ENCODE peak calls at places on chromosome 6, in nine cellular contexts. T is NCI-H524, A is AG08395, Y is WERI-Rb-1, O is HCT116, K is fibroblast of pulmonary artery, C is ovary, S is left colon, N is left cardiac atrium. R is an unnamed sample.

GRCh38 chr6:35539223-35539622 is 26.5 kb upstream of the TULP1 start:
- DNase-seq in Y (no peak), T (no peak), A (no peak), N (no peak), K (no peak), O (no peak), S (no peak), C (no peak), R (no peak)

GRCh38 chr6:169406794-169407193 is 153.1 kb upstream of the THBS2 start:
- DNase-seq in O (no peak), A (peak), Y (no peak), S (no peak), C (no peak), T (no peak), N (no peak), K (no peak), R (no peak)

GRCh38 chr6:29955783-29956182 is 13.5 kb downstream of the HLA-A start:
- DNase-seq in A (no peak), C (no peak), S (no peak), K (no peak), Y (no peak), T (no peak), O (no peak), N (no peak), R (no peak)

GRCh38 chr6:30763618-30764489 is 19.5 kb upstream of the IER3 start:
- DNase-seq in O (no peak), C (no peak), Y (peak), N (no peak), S (no peak), T (peak), K (peak), A (peak), R (no peak)

GRCh38 chr6:27503436-27504030 is 30.6 kb upstream of the ZNF184 start:
- DNase-seq in Y (peak), K (peak), A (peak), S (peak), T (peak), C (peak), O (peak), N (peak), R (peak)

GRCh38 chr6:108250240-108250866 is 10.5 kb downstream of the SNX3 start:
- DNase-seq in S (no peak), Y (peak), C (no peak), T (peak), K (peak), N (no peak), A (no peak), O (peak), R (no peak)

GRCh38 chr6:138182939-138183791 is 21.4 kb downstream of the ARFGEF3 start:
- DNase-seq in Y (no peak), A (no peak), N (no peak), T (peak), O (no peak), S (peak), C (no peak), K (no peak), R (no peak)

GRCh38 chr6:126051739-126052138 is 65.4 kb downstream of the TRMT11 start:
- DNase-seq in N (no peak), C (no peak), A (no peak), S (no peak), K (no peak), Y (no peak), T (no peak), O (no peak), R (no peak)

GRCh38 chr6:148261470-148261869 is 81.2 kb upstream of the SASH1 start:
- DNase-seq in S (no peak), T (no peak), C (no peak), Y (no peak), O (no peak), K (no peak), N (no peak), A (no peak), R (no peak)